ENCODE peak calls at places on chromosome 5, in four cellular contexts. One of them, this sample, is unnamed.

GRCh38 chr5:102583663-102584062 is 84.9 kb upstream of the SLCO6A1 start:
- DNase-seq in activated T-helper 9 cell treated with anti-CD3 and anti-CD28 coated beads, Interleukin-2, amount 50 U/mL, for 16 hours: no peak
- DNase-seq in omental fat pad: no peak
- DNase-seq in GM23338: peak; percentile 15
- DNase-seq in this sample: no peak

GRCh38 chr5:179228341-179229121 is 116.7 kb downstream of the ADAMTS2 start:
- DNase-seq in GM23338: no peak
- DNase-seq in omental fat pad: no peak
- DNase-seq in activated T-helper 9 cell treated with anti-CD3 and anti-CD28 coated beads, Interleukin-2, amount 50 U/mL, for 16 hours: no peak
- DNase-seq in this sample: no peak

GRCh38 chr5:1795506-1795905 is 4.1 kb downstream of the MRPL36 start:
- DNase-seq in GM23338: no peak
- DNase-seq in omental fat pad: no peak
- DNase-seq in activated T-helper 9 cell treated with anti-CD3 and anti-CD28 coated beads, Interleukin-2, amount 50 U/mL, for 16 hours: no peak
- DNase-seq in this sample: no peak

GRCh38 chr5:38607930-38608545 is 51.6 kb upstream of the LIFR start:
- DNase-seq in GM23338: no peak
- DNase-seq in omental fat pad: no peak
- DNase-seq in activated T-helper 9 cell treated with anti-CD3 and anti-CD28 coated beads, Interleukin-2, amount 50 U/mL, for 16 hours: no peak
- DNase-seq in this sample: no peak

GRCh38 chr5:17694922-17695321 is 60.7 kb downstream of the TAF11L14 start:
- DNase-seq in omental fat pad: no peak
- DNase-seq in activated T-helper 9 cell treated with anti-CD3 and anti-CD28 coated beads, Interleukin-2, amount 50 U/mL, for 16 hours: no peak
- DNase-seq in GM23338: no peak
- DNase-seq in this sample: no peak

GRCh38 chr5:32308951-32309350 is 3.8 kb downstream of the MTMR12 start:
- DNase-seq in activated T-helper 9 cell treated with anti-CD3 and anti-CD28 coated beads, Interleukin-2, amount 50 U/mL, for 16 hours: no peak
- DNase-seq in GM23338: no peak
- DNase-seq in omental fat pad: no peak
- DNase-seq in this sample: no peak

GRCh38 chr5:132500931-132501628 is 10.5 kb upstream of the IRF1 start:
- DNase-seq in activated T-helper 9 cell treated with anti-CD3 and anti-CD28 coated beads, Interleukin-2, amount 50 U/mL, for 16 hours: peak; percentile 61
- DNase-seq in GM23338: peak; percentile 82
- DNase-seq in omental fat pad: no peak
- DNase-seq in this sample: peak; percentile 73

GRCh38 chr5:141841376-141841775 is 36.8 kb downstream of the PCDH1 start:
- DNase-seq in omental fat pad: no peak
- DNase-seq in activated T-helper 9 cell treated with anti-CD3 and anti-CD28 coated beads, Interleukin-2, amount 50 U/mL, for 16 hours: no peak
- DNase-seq in GM23338: no peak
- DNase-seq in this sample: no peak

GRCh38 chr5:108003178-108003577 is 332.4 kb upstream of the EFNA5 start:
- DNase-seq in GM23338: no peak
- DNase-seq in omental fat pad: no peak
- DNase-seq in activated T-helper 9 cell treated with anti-CD3 and anti-CD28 coated beads, Interleukin-2, amount 50 U/mL, for 16 hours: no peak
- DNase-seq in this sample: no peak

GRCh38 chr5:136030252-136030651 is 1.5 kb downstream of the TGFBI start:
- DNase-seq in GM23338: no peak
- DNase-seq in omental fat pad: no peak
- DNase-seq in activated T-helper 9 cell treated with anti-CD3 and anti-CD28 coated beads, Interleukin-2, amount 50 U/mL, for 16 hours: no peak
- DNase-seq in this sample: no peak

GRCh38 chr5:155091063-155091648 is 77.6 kb downstream of the KIF4B start:
- DNase-seq in omental fat pad: no peak
- DNase-seq in activated T-helper 9 cell treated with anti-CD3 and anti-CD28 coated beads, Interleukin-2, amount 50 U/mL, for 16 hours: no peak
- DNase-seq in GM23338: no peak
- DNase-seq in this sample: no peak

GRCh38 chr5:10452768-10453331 is 11.2 kb downstream of the ROPN1L start:
- DNase-seq in GM23338: peak; percentile 87
- DNase-seq in activated T-helper 9 cell treated with anti-CD3 and anti-CD28 coated beads, Interleukin-2, amount 50 U/mL, for 16 hours: no peak
- DNase-seq in omental fat pad: no peak
- DNase-seq in this sample: no peak

GRCh38 chr5:175814676-175815075 is 56.7 kb upstream of the CPLX2 start:
- DNase-seq in activated T-helper 9 cell treated with anti-CD3 and anti-CD28 coated beads, Interleukin-2, amount 50 U/mL, for 16 hours: no peak
- DNase-seq in omental fat pad: no peak
- DNase-seq in GM23338: no peak
- DNase-seq in this sample: no peak

GRCh38 chr5:53067641-53068040 is 41.9 kb downstream of the MOCS2 start:
- DNase-seq in GM23338: no peak
- DNase-seq in omental fat pad: no peak
- DNase-seq in activated T-helper 9 cell treated with anti-CD3 and anti-CD28 coated beads, Interleukin-2, amount 50 U/mL, for 16 hours: no peak
- DNase-seq in this sample: no peak

GRCh38 chr5:116068028-116068632 is 16.7 kb upstream of the COMMD10 start:
- DNase-seq in omental fat pad: no peak
- DNase-seq in activated T-helper 9 cell treated with anti-CD3 and anti-CD28 coated beads, Interleukin-2, amount 50 U/mL, for 16 hours: no peak
- DNase-seq in GM23338: peak; percentile 79
- DNase-seq in this sample: no peak

GRCh38 chr5:92641031-92641962 is 939.7 kb downstream of the NR2F1-AS1 start:
- DNase-seq in activated T-helper 9 cell treated with anti-CD3 and anti-CD28 coated beads, Interleukin-2, amount 50 U/mL, for 16 hours: no peak
- DNase-seq in omental fat pad: no peak
- DNase-seq in GM23338: no peak
- DNase-seq in this sample: no peak

GRCh38 chr5:169641253-169641652 is 4.2 kb downstream of the DOCK2 start:
- DNase-seq in GM23338: peak; percentile 12
- DNase-seq in omental fat pad: no peak
- DNase-seq in activated T-helper 9 cell treated with anti-CD3 and anti-CD28 coated beads, Interleukin-2, amount 50 U/mL, for 16 hours: no peak
- DNase-seq in this sample: no peak